ENCODE peak calls at places on chromosomes 12 and 14, in seven cellular contexts. U is tibial artery, T is DND-41, F is colonic mucosa, Y is AG10803, W is AG04449, K is BJ. J is an unnamed sample.

GRCh38 chr12:29750928-29751220 is 32.9 kb downstream of the TMTC1 start:
- DNase-seq in U (no peak), T (no peak), F (no peak), Y (no peak), W (no peak), K (no peak), J (no peak)

GRCh38 chr14:26597136-26598080 is at the start of gene NOVA1:
- DNase-seq in U (peak), T (no peak), F (peak), Y (no peak), W (no peak), K (no peak), J (no peak)

GRCh38 chr12:132021031-132021871 is 71.5 kb downstream of the EP400 start:
- DNase-seq in U (no peak), T (no peak), F (no peak), Y (no peak), W (no peak), K (no peak), J (no peak)

GRCh38 chr12:13095266-13095995 is 8.0 kb downstream of the GSG1 start:
- DNase-seq in U (no peak), T (no peak), F (no peak), Y (no peak), W (no peak), K (no peak), J (no peak)

GRCh38 chr14:71713061-71713850 is 219.0 kb upstream of the RGS6 start:
- DNase-seq in U (no peak), T (no peak), F (no peak), Y (peak), W (no peak), K (no peak), J (no peak)

GRCh38 chr12:97322388-97322787 is 140.2 kb upstream of the RMST start:
- DNase-seq in U (no peak), T (no peak), F (no peak), Y (no peak), W (no peak), K (no peak), J (no peak)

GRCh38 chr14:68619805-68620574 is 172.9 kb downstream of the ZFP36L1 start:
- DNase-seq in U (no peak), T (no peak), F (peak), Y (no peak), W (no peak), K (no peak), J (no peak)

GRCh38 chr14:29865299-29865698 is 62.3 kb downstream of the PRKD1 start:
- DNase-seq in U (no peak), T (no peak), F (no peak), Y (peak), W (no peak), K (no peak), J (no peak)

GRCh38 chr14:94089479-94089878 is 8.4 kb downstream of the IFI27L1 start:
- DNase-seq in U (no peak), T (no peak), F (no peak), Y (no peak), W (no peak), K (no peak), J (no peak)

GRCh38 chr14:99564256-99564902 is 39.6 kb downstream of the CCDC85C start:
- DNase-seq in U (peak), T (no peak), F (peak), Y (peak), W (peak), K (no peak), J (no peak)

GRCh38 chr12:54958048-54958658 is 26.4 kb downstream of the TESPA1 start:
- DNase-seq in U (no peak), T (peak), F (peak), Y (peak), W (peak), K (peak), J (peak)

GRCh38 chr14:86604546-86604945 is 1074.6 kb downstream of the FLRT2 start:
- DNase-seq in U (no peak), T (peak), F (no peak), Y (peak), W (no peak), K (no peak), J (no peak)

GRCh38 chr14:73712071-73712506 is 2.1 kb downstream of the PNMA1 start:
- DNase-seq in U (no peak), T (no peak), F (no peak), Y (no peak), W (no peak), K (no peak), J (no peak)

GRCh38 chr14:84458881-84459280 is 1071.1 kb upstream of the FLRT2 start:
- DNase-seq in U (no peak), T (no peak), F (no peak), Y (no peak), W (no peak), K (no peak), J (no peak)

GRCh38 chr14:74973003-74973614 is 17.7 kb upstream of the PGF start:
- DNase-seq in U (peak), T (peak), F (no peak), Y (no peak), W (no peak), K (no peak), J (peak)

GRCh38 chr14:93587330-93587729 is 156.6 kb downstream of the UNC79 start:
- DNase-seq in U (no peak), T (no peak), F (no peak), Y (no peak), W (no peak), K (no peak), J (no peak)

GRCh38 chr12:131443019-131444000 is 267.6 kb upstream of the SFSWAP start:
- DNase-seq in U (no peak), T (no peak), F (no peak), Y (no peak), W (no peak), K (no peak), J (no peak)

DNA sequence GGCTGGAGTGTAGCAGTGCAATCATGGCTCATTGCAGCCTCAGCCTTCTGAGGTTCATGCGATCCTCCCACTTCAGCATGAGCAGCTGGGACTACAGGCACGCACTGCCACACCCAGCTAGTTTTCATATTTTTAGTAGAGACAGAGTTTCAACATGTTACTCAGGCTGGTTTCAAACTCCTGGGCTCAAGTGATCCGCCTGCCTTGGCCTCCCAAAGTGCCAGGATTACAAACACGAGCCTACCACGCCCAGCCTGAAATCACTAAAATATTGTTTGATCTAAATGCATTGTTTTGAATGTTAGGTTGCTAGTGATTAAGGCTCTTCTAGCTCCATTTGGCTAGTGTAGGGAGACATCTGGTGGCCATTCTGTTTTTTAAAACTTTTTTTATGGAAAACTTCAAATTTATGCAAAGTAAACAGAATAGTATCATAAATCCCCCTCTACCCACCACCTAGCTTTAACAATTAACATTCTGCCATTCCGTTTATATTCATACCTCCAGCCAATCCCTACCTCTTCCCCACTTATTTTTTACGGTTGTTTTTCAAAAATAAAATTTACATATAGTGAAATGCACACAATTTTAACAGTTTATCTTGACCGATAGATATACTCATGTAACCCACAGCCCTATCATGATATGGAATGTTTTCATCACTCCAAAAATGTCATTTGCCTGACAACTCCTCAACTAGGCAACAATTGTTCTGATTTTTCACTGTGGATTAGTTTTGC is 37.8 kb downstream of the MYO1H start:
- DNase-seq in U (peak), T (no peak), F (no peak), Y (peak), W (no peak), K (peak), J (peak)
- TF ChIP-seq CTCF in U (peak), T (peak), F (peak), Y (peak), W (peak), K (peak), J (peak)

GRCh38 chr12:114445401-114446323 is 39.7 kb upstream of the TBX5 start:
- DNase-seq in U (no peak), T (no peak), F (no peak), Y (no peak), W (no peak), K (no peak), J (no peak)

GRCh38 chr12:114447274-114447716 is 41.4 kb upstream of the TBX5 start:
- DNase-seq in U (no peak), T (no peak), F (no peak), Y (no peak), W (no peak), K (no peak), J (no peak)

GRCh38 chr12:114447799-114448617 is 42.1 kb upstream of the TBX5 start:
- DNase-seq in U (no peak), T (no peak), F (no peak), Y (no peak), W (no peak), K (no peak), J (no peak)

GRCh38 chr12:114443607-114444421 is 37.9 kb upstream of the TBX5 start:
- DNase-seq in U (no peak), T (no peak), F (no peak), Y (no peak), W (no peak), K (no peak), J (no peak)

GRCh38 chr12:114444422-114445279 is 38.7 kb upstream of the TBX5 start:
- DNase-seq in U (no peak), T (no peak), F (no peak), Y (peak), W (no peak), K (no peak), J (no peak)
- H3K4me3 ChIP-seq in U (no peak), T (no peak), F (no peak), Y (no peak), W (no peak), K (no peak), J (no peak)

DNA sequence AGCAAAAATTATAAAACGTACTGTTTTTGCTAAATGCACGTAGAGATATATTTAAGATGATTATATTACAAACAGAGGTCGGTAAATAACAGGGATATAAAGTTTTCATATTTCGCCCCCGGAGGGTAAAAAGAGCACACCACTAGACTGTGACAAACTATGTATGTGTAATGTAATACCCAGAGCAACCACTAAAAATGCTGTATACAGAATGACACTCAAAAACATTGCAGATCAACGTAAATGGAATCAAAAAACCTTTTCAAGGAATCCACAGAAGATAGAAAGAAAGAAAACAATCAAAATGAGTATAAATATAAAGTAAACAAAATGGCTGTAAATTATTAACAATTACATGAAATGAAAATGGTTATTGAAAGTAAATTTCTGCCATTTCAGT is 37.6 kb upstream of the PRB4 start:
- DNase-seq in U (no peak), T (no peak), F (no peak), Y (no peak), W (no peak), K (no peak), J (no peak)
- TF ChIP-seq CTCF in U (no peak), T (peak), F (no peak), Y (no peak), W (no peak), K (no peak), J (peak)

GRCh38 chr12:78866518-78866917 is 1.9 kb downstream of the SYT1 start:
- DNase-seq in U (no peak), T (no peak), F (no peak), Y (no peak), W (no peak), K (no peak), J (no peak)
- H3K4me3 ChIP-seq in U (no peak), T (no peak), F (no peak), Y (no peak), W (no peak), K (no peak), J (no peak)

GRCh38 chr12:52688481-52688880 is 8.3 kb upstream of the KRT1 start:
- DNase-seq in U (no peak), T (no peak), F (no peak), Y (no peak), W (no peak), K (no peak), J (no peak)

GRCh38 chr12:52689239-52689638 is 9.0 kb upstream of the KRT1 start:
- DNase-seq in U (no peak), T (no peak), F (no peak), Y (no peak), W (no peak), K (no peak), J (no peak)

GRCh38 chr12:52686063-52686462 is 5.9 kb upstream of the KRT1 start:
- DNase-seq in U (no peak), T (no peak), F (peak), Y (no peak), W (no peak), K (no peak), J (no peak)

GRCh38 chr12:52686756-52687487 is 6.7 kb upstream of the KRT1 start:
- DNase-seq in U (no peak), T (no peak), F (peak), Y (no peak), W (no peak), K (no peak), J (no peak)

DNA sequence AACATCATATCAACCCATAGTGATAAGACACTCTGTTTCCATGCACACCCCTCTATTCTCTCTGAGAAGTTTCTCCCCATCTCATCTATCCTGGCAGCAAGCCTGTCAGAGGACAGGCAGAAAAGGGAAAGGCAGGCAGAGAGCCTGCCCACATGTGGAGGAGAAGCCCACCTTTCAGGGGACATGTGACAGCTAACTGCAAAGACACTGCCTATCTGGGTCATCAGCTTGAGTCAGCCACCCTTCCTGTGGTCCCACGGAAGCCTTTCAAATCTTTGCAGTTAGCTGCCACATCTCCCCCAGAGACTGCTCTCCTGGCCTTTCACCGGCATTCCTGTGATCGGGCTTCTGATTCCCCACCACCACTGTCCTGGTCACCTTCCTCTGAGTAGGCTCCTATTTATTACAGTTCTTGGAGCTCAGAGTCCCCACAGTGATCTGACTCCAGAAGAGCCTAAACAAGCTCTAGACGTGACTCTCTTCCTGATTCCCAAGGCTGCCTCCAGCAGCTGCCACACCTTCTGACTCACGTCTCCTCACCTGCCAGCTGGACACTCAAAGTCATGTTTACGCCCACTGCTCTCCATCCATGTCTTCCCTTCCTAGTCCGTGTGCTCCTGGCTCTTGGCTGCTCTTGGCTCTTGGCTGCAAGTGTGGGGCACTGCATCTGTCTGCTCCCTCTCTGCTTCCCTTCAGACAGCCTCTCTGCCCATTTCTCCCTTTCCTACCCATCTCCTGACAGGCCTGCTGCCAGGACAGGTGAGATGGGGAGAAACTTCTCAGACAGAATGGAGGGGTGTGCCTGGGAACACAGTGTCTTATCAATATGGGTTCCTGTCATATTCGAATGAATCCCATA is 7.5 kb upstream of the KRT1 start:
- DNase-seq in U (no peak), T (no peak), F (peak), Y (no peak), W (no peak), K (no peak), J (no peak)
- TF ChIP-seq CTCF in U (no peak), T (no peak), F (no peak), Y (no peak), W (no peak), K (no peak), J (no peak)

DNA sequence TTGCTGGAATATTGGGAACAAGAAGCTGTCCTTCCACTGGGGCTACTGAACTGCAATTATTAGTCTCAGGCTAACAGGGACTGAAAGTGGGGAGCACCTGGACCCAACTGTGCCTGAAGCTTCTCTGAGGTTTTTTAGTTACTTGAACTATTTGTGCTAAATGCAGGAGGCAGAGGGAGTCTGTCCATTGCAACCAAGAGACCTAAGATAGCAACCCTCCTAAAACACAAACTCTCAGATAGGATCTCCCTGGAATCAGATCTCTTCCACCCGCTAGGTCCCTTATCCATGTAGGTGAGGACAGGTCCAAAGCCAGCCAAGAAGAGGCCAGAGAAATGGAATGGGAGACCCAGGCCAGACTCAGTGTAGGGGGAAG is 58.1 kb downstream of the NCOR2 start:
- DNase-seq in U (no peak), T (no peak), F (no peak), Y (no peak), W (no peak), K (no peak), J (no peak)
- H3K4me3 ChIP-seq in U (no peak), T (no peak), F (no peak), Y (no peak), W (no peak), K (no peak), J (no peak)

DNA sequence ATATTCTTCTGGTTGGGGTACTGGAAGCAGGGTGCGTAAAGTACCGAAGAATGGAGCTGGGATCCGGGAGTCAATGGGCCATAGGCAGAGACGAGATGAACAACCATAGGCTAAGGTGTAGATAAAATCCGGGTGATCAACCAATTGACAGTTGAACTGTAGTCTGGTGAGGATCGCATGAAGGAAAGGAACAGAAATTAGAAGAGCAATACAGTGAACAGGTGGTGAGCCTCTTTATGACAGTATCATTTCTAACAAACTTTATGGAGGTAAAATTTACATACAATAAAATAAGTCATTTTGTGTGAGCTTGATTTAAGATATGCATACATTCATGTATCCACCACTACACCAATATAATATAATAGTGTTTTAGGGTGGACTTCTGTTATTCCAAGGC is 13.9 kb upstream of the HIF1A start:
- DNase-seq in U (no peak), T (no peak), F (no peak), Y (no peak), W (no peak), K (no peak), J (no peak)
- TF ChIP-seq CTCF in U (no peak), T (no peak), F (no peak), Y (no peak), W (no peak), K (no peak), J (no peak)

GRCh38 chr12:110200124-110200417 is 75.9 kb downstream of the IFT81 start:
- DNase-seq in U (no peak), T (no peak), F (no peak), Y (no peak), W (no peak), K (no peak), J (no peak)
- H3K4me3 ChIP-seq in U (no peak), T (no peak), F (no peak), Y (no peak), W (no peak), K (no peak), J (no peak)

DNA sequence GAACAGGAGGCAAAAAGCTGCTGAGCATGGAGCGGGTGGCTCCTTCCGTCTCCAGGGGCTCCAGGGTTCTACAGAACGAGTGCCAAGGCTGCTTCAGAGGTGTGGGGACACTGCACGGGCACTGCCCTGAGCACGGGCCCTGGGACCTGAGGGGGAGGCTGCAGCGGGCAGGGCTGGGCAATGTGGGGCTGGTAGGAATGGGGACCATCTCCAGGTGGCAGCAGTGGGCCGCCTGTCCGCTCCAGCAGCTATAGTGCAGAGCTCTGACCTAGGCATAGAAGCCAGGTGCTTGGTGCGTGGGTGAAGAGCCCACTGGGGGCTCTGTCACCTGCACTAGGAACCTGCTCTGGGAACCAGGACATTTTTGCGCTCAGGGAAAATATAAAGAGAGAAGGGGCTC is 22.3 kb downstream of the HDAC7 start:
- DNase-seq in U (no peak), T (peak), F (no peak), Y (no peak), W (no peak), K (no peak), J (peak)
- TF ChIP-seq CTCF in U (no peak), T (peak), F (no peak), Y (no peak), W (peak), K (peak), J (peak)

GRCh38 chr12:124458220-124458991 is 109.0 kb downstream of the NCOR2 start:
- DNase-seq in U (no peak), T (no peak), F (no peak), Y (no peak), W (no peak), K (no peak), J (no peak)

GRCh38 chr12:124456133-124456651 is 111.2 kb downstream of the NCOR2 start:
- DNase-seq in U (no peak), T (no peak), F (no peak), Y (no peak), W (no peak), K (no peak), J (no peak)

GRCh38 chr12:124458992-124459851 is 108.2 kb downstream of the NCOR2 start:
- DNase-seq in U (no peak), T (no peak), F (no peak), Y (no peak), W (no peak), K (no peak), J (no peak)

GRCh38 chr12:124456652-124457152 is 110.7 kb downstream of the NCOR2 start:
- DNase-seq in U (no peak), T (no peak), F (peak), Y (no peak), W (no peak), K (no peak), J (peak)

GRCh38 chr12:124457287-124458219 is 109.9 kb downstream of the NCOR2 start:
- DNase-seq in U (peak), T (no peak), F (peak), Y (peak), W (no peak), K (peak), J (peak)
- H3K4me3 ChIP-seq in U (peak), T (no peak), F (peak), Y (no peak), W (no peak), K (peak), J (peak)